ENCODE peak calls at places on chromosomes 4 and X, in four cellular contexts. One of them, this sample, is unnamed.

GRCh38 chr4:189613202-189613601 is 327.5 kb upstream of the FRG1 start:
- DNase-seq in lower leg skin: peak; percentile 26
- DNase-seq in heart left ventricle: no peak
- DNase-seq in mucosa of descending colon: no peak
- DNase-seq in this sample: no peak

GRCh38 chrX:63764946-63765345 is 20.1 kb downstream of the ARHGEF9 start:
- DNase-seq in lower leg skin: no peak
- DNase-seq in heart left ventricle: no peak
- DNase-seq in mucosa of descending colon: no peak
- DNase-seq in this sample: no peak

GRCh38 chrX:132017431-132018185 is 5.5 kb upstream of the STK26 start:
- DNase-seq in lower leg skin: no peak
- DNase-seq in heart left ventricle: no peak
- DNase-seq in mucosa of descending colon: no peak
- DNase-seq in this sample: no peak

GRCh38 chr4:40763228-40763716 is 13.5 kb downstream of the NSUN7 start:
- DNase-seq in lower leg skin: no peak
- DNase-seq in heart left ventricle: no peak
- DNase-seq in mucosa of descending colon: no peak
- DNase-seq in this sample: no peak

GRCh38 chr4:54227261-54228063 is 1.6 kb upstream of the PDGFRA start:
- DNase-seq in lower leg skin: no peak
- DNase-seq in heart left ventricle: no peak
- DNase-seq in mucosa of descending colon: no peak
- DNase-seq in this sample: no peak

GRCh38 chr4:52032005-52032404 is 6.1 kb downstream of the SGCB start:
- DNase-seq in lower leg skin: no peak
- DNase-seq in heart left ventricle: no peak
- DNase-seq in mucosa of descending colon: no peak
- DNase-seq in this sample: no peak

GRCh38 chrX:92247076-92247475 is 467.9 kb downstream of the PCDH11X start:
- DNase-seq in lower leg skin: no peak
- DNase-seq in heart left ventricle: no peak
- DNase-seq in mucosa of descending colon: no peak
- DNase-seq in this sample: no peak

GRCh38 chrX:133325422-133325821 is 89.9 kb downstream of the GPC4 start:
- DNase-seq in lower leg skin: no peak
- DNase-seq in heart left ventricle: no peak
- DNase-seq in mucosa of descending colon: no peak
- DNase-seq in this sample: no peak

GRCh38 chr4:80072607-80073361 is at the start of gene ANTXR2:
- DNase-seq in lower leg skin: peak; percentile 87
- DNase-seq in heart left ventricle: peak; percentile 96
- DNase-seq in mucosa of descending colon: peak; percentile 94
- DNase-seq in this sample: peak; percentile 94

GRCh38 chr4:17059192-17059634 is 160.8 kb upstream of the LDB2 start:
- DNase-seq in lower leg skin: peak; percentile 18
- DNase-seq in heart left ventricle: no peak
- DNase-seq in mucosa of descending colon: no peak
- DNase-seq in this sample: no peak

GRCh38 chrX:141936080-141936479 is 32.4 kb downstream of the MAGEC1 start:
- DNase-seq in lower leg skin: no peak
- DNase-seq in heart left ventricle: no peak
- DNase-seq in mucosa of descending colon: no peak
- DNase-seq in this sample: no peak
- TF ChIP-seq CTCF in lower leg skin: no peak
- TF ChIP-seq CTCF in heart left ventricle: no peak
- TF ChIP-seq CTCF in mucosa of descending colon: no peak
- TF ChIP-seq CTCF in this sample: no peak

GRCh38 chrX:148947399-148948025 is 447.1 kb downstream of the AFF2 start:
- DNase-seq in lower leg skin: no peak
- DNase-seq in heart left ventricle: no peak
- DNase-seq in mucosa of descending colon: no peak
- DNase-seq in this sample: no peak
- TF ChIP-seq CTCF in lower leg skin: no peak
- TF ChIP-seq CTCF in heart left ventricle: no peak
- TF ChIP-seq CTCF in mucosa of descending colon: no peak
- TF ChIP-seq CTCF in this sample: no peak

GRCh38 chrX:12965390-12965940 is 9.4 kb upstream of the TMSB4X start:
- DNase-seq in lower leg skin: no peak
- DNase-seq in heart left ventricle: no peak
- DNase-seq in mucosa of descending colon: no peak
- DNase-seq in this sample: no peak

GRCh38 chrX:12958461-12958860 is 16.4 kb upstream of the TMSB4X start:
- DNase-seq in lower leg skin: no peak
- DNase-seq in heart left ventricle: no peak
- DNase-seq in mucosa of descending colon: no peak
- DNase-seq in this sample: no peak

GRCh38 chrX:12962041-12962504 is 12.8 kb upstream of the TMSB4X start:
- DNase-seq in lower leg skin: no peak
- DNase-seq in heart left ventricle: no peak
- DNase-seq in mucosa of descending colon: no peak
- DNase-seq in this sample: no peak

GRCh38 chrX:12958059-12958458 is 16.9 kb upstream of the TMSB4X start:
- DNase-seq in lower leg skin: no peak
- DNase-seq in heart left ventricle: no peak
- DNase-seq in mucosa of descending colon: no peak
- DNase-seq in this sample: no peak

GRCh38 chrX:12961191-12961718 is 13.7 kb upstream of the TMSB4X start:
- DNase-seq in lower leg skin: no peak
- DNase-seq in heart left ventricle: no peak
- DNase-seq in mucosa of descending colon: no peak
- DNase-seq in this sample: no peak
- TF ChIP-seq CTCF in lower leg skin: no peak
- TF ChIP-seq CTCF in heart left ventricle: no peak
- TF ChIP-seq CTCF in mucosa of descending colon: no peak
- TF ChIP-seq CTCF in this sample: no peak

GRCh38 chr4:138831943-138832342 is 183.6 kb upstream of the NOCT start:
- DNase-seq in lower leg skin: no peak
- DNase-seq in heart left ventricle: no peak
- DNase-seq in mucosa of descending colon: no peak
- DNase-seq in this sample: no peak
- TF ChIP-seq CTCF in lower leg skin: no peak
- TF ChIP-seq CTCF in heart left ventricle: no peak
- TF ChIP-seq CTCF in mucosa of descending colon: no peak
- TF ChIP-seq CTCF in this sample: no peak

GRCh38 chrX:55120767-55121358 is 32.0 kb downstream of the PAGE2 start:
- DNase-seq in lower leg skin: no peak
- DNase-seq in heart left ventricle: no peak
- DNase-seq in mucosa of descending colon: no peak
- DNase-seq in this sample: no peak
- TF ChIP-seq CTCF in lower leg skin: no peak
- TF ChIP-seq CTCF in heart left ventricle: no peak
- TF ChIP-seq CTCF in mucosa of descending colon: no peak
- TF ChIP-seq CTCF in this sample: no peak

GRCh38 chrX:74377282-74377681 is 44.0 kb upstream of the SLC16A2 start:
- DNase-seq in lower leg skin: no peak
- DNase-seq in heart left ventricle: no peak
- DNase-seq in mucosa of descending colon: no peak
- DNase-seq in this sample: no peak

GRCh38 chrX:74383611-74384010 is 37.7 kb upstream of the SLC16A2 start:
- DNase-seq in lower leg skin: no peak
- DNase-seq in heart left ventricle: no peak
- DNase-seq in mucosa of descending colon: no peak
- DNase-seq in this sample: no peak

DNA sequence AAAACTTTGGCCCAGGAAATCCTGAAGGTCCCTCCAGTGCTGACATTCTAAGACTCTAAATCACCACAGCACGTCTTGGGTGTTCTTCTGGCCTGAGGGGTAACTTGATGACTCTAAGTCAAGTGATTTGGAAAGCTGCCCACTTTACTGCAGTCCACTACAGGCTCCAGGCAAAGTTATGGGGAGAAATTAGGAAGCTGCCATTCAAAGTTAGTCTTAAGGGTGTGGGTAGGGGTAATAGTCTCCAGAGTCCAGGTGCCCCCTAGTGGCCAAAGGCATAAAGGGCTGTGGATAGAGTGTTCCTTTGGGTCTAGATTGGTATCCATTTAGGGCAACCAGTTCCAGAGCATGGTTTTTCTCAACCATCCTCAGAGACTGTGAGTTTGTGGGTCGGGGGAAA is 38.7 kb upstream of the SLC16A2 start:
- DNase-seq in lower leg skin: peak; percentile 34
- DNase-seq in heart left ventricle: no peak
- DNase-seq in mucosa of descending colon: peak; percentile 43
- DNase-seq in this sample: no peak
- TF ChIP-seq CTCF in lower leg skin: peak; percentile 53
- TF ChIP-seq CTCF in heart left ventricle: peak; percentile 55
- TF ChIP-seq CTCF in mucosa of descending colon: peak; percentile 43
- TF ChIP-seq CTCF in this sample: peak; percentile 43

GRCh38 chr4:55931043-55931442 is 17.7 kb upstream of the CEP135 start:
- DNase-seq in lower leg skin: no peak
- DNase-seq in heart left ventricle: no peak
- DNase-seq in mucosa of descending colon: no peak
- DNase-seq in this sample: no peak

GRCh38 chr4:55926610-55927009 is 22.1 kb upstream of the CEP135 start:
- DNase-seq in lower leg skin: no peak
- DNase-seq in heart left ventricle: no peak
- DNase-seq in mucosa of descending colon: no peak
- DNase-seq in this sample: no peak

GRCh38 chr4:55925235-55925634 is 23.5 kb upstream of the CEP135 start:
- DNase-seq in lower leg skin: no peak
- DNase-seq in heart left ventricle: no peak
- DNase-seq in mucosa of descending colon: no peak
- DNase-seq in this sample: no peak

GRCh38 chr4:55931833-55932232 is 16.9 kb upstream of the CEP135 start:
- DNase-seq in lower leg skin: no peak
- DNase-seq in heart left ventricle: no peak
- DNase-seq in mucosa of descending colon: no peak
- DNase-seq in this sample: no peak

DNA sequence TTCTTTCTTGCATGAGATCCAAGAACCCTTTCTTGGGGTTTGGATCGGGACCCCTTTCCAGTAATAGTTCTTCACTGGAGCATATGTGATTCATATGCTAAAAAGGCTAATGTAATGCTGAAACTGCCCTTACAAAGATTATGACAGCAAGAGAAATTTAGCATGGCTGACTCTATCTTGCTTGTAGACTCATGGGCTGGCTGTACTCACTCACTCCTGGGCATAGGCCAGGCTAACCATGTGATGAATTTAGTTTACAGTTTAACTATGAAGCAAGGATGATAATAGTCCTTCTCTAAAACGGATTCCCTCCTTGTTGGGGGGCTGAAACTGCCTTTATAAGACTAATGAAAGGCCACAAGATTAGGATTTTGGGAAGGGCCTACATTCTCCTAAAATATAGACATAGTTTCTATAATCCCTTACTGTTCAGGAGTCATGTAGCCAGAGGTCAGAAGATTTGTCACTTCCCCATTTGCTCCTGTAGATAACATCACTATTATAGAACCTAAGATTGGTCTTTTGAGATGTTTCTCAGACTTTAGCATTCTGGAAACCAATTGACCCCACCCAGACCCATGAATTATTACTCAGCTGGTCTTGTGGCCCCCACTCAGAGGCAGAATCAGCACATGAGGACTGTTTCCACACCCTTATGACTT is 20.8 kb upstream of the CEP135 start:
- DNase-seq in lower leg skin: no peak
- DNase-seq in heart left ventricle: no peak
- DNase-seq in mucosa of descending colon: no peak
- DNase-seq in this sample: no peak
- TF ChIP-seq CTCF in lower leg skin: no peak
- TF ChIP-seq CTCF in heart left ventricle: no peak
- TF ChIP-seq CTCF in mucosa of descending colon: no peak
- TF ChIP-seq CTCF in this sample: no peak

GRCh38 chrX:53291596-53291995 is 10.2 kb upstream of the IQSEC2 start:
- DNase-seq in lower leg skin: no peak
- DNase-seq in heart left ventricle: no peak
- DNase-seq in mucosa of descending colon: no peak
- DNase-seq in this sample: no peak

GRCh38 chrX:53290441-53291041 is 9.2 kb upstream of the IQSEC2 start:
- DNase-seq in lower leg skin: no peak
- DNase-seq in heart left ventricle: no peak
- DNase-seq in mucosa of descending colon: no peak
- DNase-seq in this sample: no peak

GRCh38 chrX:53288173-53288572 is 6.8 kb upstream of the IQSEC2 start:
- DNase-seq in lower leg skin: no peak
- DNase-seq in heart left ventricle: peak; percentile 65
- DNase-seq in mucosa of descending colon: peak; percentile 31
- DNase-seq in this sample: no peak

GRCh38 chrX:53294024-53294648 is 12.8 kb upstream of the IQSEC2 start:
- DNase-seq in lower leg skin: no peak
- DNase-seq in heart left ventricle: no peak
- DNase-seq in mucosa of descending colon: no peak
- DNase-seq in this sample: no peak
- TF ChIP-seq CTCF in lower leg skin: no peak
- TF ChIP-seq CTCF in heart left ventricle: no peak
- TF ChIP-seq CTCF in mucosa of descending colon: no peak
- TF ChIP-seq CTCF in this sample: no peak

GRCh38 chr4:4694296-4694772 is 152.5 kb upstream of the STX18 start:
- DNase-seq in lower leg skin: no peak
- DNase-seq in heart left ventricle: no peak
- DNase-seq in mucosa of descending colon: no peak
- DNase-seq in this sample: no peak

GRCh38 chr4:4693755-4694295 is 152.0 kb upstream of the STX18 start:
- DNase-seq in lower leg skin: no peak
- DNase-seq in heart left ventricle: no peak
- DNase-seq in mucosa of descending colon: no peak
- DNase-seq in this sample: no peak

GRCh38 chr4:4695497-4695896 is 153.6 kb upstream of the STX18 start:
- DNase-seq in lower leg skin: no peak
- DNase-seq in heart left ventricle: no peak
- DNase-seq in mucosa of descending colon: no peak
- DNase-seq in this sample: no peak

GRCh38 chr4:4694812-4695211 is 153.0 kb upstream of the STX18 start:
- DNase-seq in lower leg skin: no peak
- DNase-seq in heart left ventricle: no peak
- DNase-seq in mucosa of descending colon: no peak
- DNase-seq in this sample: no peak

DNA sequence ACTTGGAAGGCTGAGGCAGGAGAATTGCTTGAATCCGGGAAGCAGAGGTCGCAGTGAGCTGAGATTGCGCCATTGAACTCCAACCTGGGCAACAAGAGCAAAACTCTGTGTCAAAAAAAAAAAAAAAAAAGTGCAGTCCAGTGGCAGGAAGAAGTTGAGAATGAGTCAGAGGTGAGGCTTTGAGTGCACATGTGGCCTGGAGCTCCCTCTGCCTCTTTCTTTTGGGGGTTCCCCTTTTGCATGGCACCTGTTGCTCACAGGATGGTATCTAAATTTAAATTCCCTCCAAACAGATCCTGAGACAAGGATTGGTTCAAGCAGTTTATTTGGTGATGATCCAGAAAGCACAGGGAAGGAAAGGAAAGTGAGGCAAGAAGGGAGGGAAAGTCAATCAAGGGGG is 151.4 kb upstream of the STX18 start:
- DNase-seq in lower leg skin: no peak
- DNase-seq in heart left ventricle: no peak
- DNase-seq in mucosa of descending colon: no peak
- DNase-seq in this sample: no peak
- TF ChIP-seq CTCF in lower leg skin: no peak
- TF ChIP-seq CTCF in heart left ventricle: no peak
- TF ChIP-seq CTCF in mucosa of descending colon: no peak
- TF ChIP-seq CTCF in this sample: no peak

This sample was measured in suprapubic skin.